ENCODE peak calls at places on chromosomes 16 and 17, in seven cellular contexts. One of them, this sample, is unnamed.

GRCh38 chr16:85484337-85485295 is 128.5 kb upstream of the GSE1 start:
- DNase-seq in transverse colon: no peak
- DNase-seq in astrocyte of the spinal cord: no peak
- DNase-seq in CD8-positive, alpha-beta memory T cell: no peak
- DNase-seq in CD4-positive, alpha-beta memory T cell: no peak
- DNase-seq in AG09309: no peak
- DNase-seq in PC-3: no peak
- DNase-seq in this sample: no peak

GRCh38 chr17:49552070-49552751 is 23.5 kb upstream of the NXPH3 start:
- DNase-seq in transverse colon: no peak
- DNase-seq in astrocyte of the spinal cord: no peak
- DNase-seq in CD8-positive, alpha-beta memory T cell: no peak
- DNase-seq in CD4-positive, alpha-beta memory T cell: no peak
- DNase-seq in AG09309: no peak
- DNase-seq in PC-3: peak; percentile 49
- DNase-seq in this sample: peak; percentile 66

GRCh38 chr16:10519929-10520868 is 60.2 kb downstream of the EMP2 start:
- DNase-seq in transverse colon: no peak
- DNase-seq in astrocyte of the spinal cord: no peak
- DNase-seq in CD8-positive, alpha-beta memory T cell: no peak
- DNase-seq in CD4-positive, alpha-beta memory T cell: no peak
- DNase-seq in AG09309: no peak
- DNase-seq in PC-3: peak; percentile 64
- DNase-seq in this sample: no peak

GRCh38 chr17:82346342-82347300 is 12.4 kb upstream of the TEX19 start:
- DNase-seq in transverse colon: no peak
- DNase-seq in astrocyte of the spinal cord: no peak
- DNase-seq in CD8-positive, alpha-beta memory T cell: no peak
- DNase-seq in CD4-positive, alpha-beta memory T cell: no peak
- DNase-seq in AG09309: no peak
- DNase-seq in PC-3: no peak
- DNase-seq in this sample: no peak

GRCh38 chr17:6914711-6915110 is 81.1 kb upstream of the ALOX12 start:
- DNase-seq in transverse colon: no peak
- DNase-seq in astrocyte of the spinal cord: no peak
- DNase-seq in CD8-positive, alpha-beta memory T cell: no peak
- DNase-seq in CD4-positive, alpha-beta memory T cell: no peak
- DNase-seq in AG09309: no peak
- DNase-seq in PC-3: no peak
- DNase-seq in this sample: no peak

GRCh38 chr16:17171250-17172143 is 299.3 kb downstream of the XYLT1 start:
- DNase-seq in transverse colon: no peak
- DNase-seq in astrocyte of the spinal cord: no peak
- DNase-seq in CD8-positive, alpha-beta memory T cell: no peak
- DNase-seq in CD4-positive, alpha-beta memory T cell: no peak
- DNase-seq in AG09309: no peak
- DNase-seq in PC-3: no peak
- DNase-seq in this sample: no peak

GRCh38 chr16:10594312-10594950 is 14.0 kb upstream of the EMP2 start:
- DNase-seq in transverse colon: peak; percentile 93
- DNase-seq in astrocyte of the spinal cord: no peak
- DNase-seq in CD8-positive, alpha-beta memory T cell: no peak
- DNase-seq in CD4-positive, alpha-beta memory T cell: no peak
- DNase-seq in AG09309: no peak
- DNase-seq in PC-3: peak; percentile 71
- DNase-seq in this sample: no peak

GRCh38 chr17:48575673-48576478 is 2.3 kb downstream of the HOXB4 start:
- DNase-seq in transverse colon: no peak
- DNase-seq in astrocyte of the spinal cord: peak; percentile 67
- DNase-seq in CD8-positive, alpha-beta memory T cell: no peak
- DNase-seq in CD4-positive, alpha-beta memory T cell: no peak
- DNase-seq in AG09309: no peak
- DNase-seq in PC-3: no peak
- DNase-seq in this sample: peak; percentile 77

GRCh38 chr17:57926723-57927047 is 28.5 kb downstream of the CUEDC1 start:
- DNase-seq in transverse colon: no peak
- DNase-seq in astrocyte of the spinal cord: no peak
- DNase-seq in CD8-positive, alpha-beta memory T cell: no peak
- DNase-seq in CD4-positive, alpha-beta memory T cell: no peak
- DNase-seq in AG09309: no peak
- DNase-seq in PC-3: no peak
- DNase-seq in this sample: no peak

GRCh38 chr17:33404070-33404770 is 111.1 kb upstream of the ASIC2 start:
- DNase-seq in transverse colon: no peak
- DNase-seq in astrocyte of the spinal cord: no peak
- DNase-seq in CD8-positive, alpha-beta memory T cell: no peak
- DNase-seq in CD4-positive, alpha-beta memory T cell: no peak
- DNase-seq in AG09309: no peak
- DNase-seq in PC-3: no peak
- DNase-seq in this sample: no peak

GRCh38 chr17:19651461-19652238 is 3.1 kb downstream of the ALDH3A2 start:
- DNase-seq in transverse colon: no peak
- DNase-seq in astrocyte of the spinal cord: no peak
- DNase-seq in CD8-positive, alpha-beta memory T cell: no peak
- DNase-seq in CD4-positive, alpha-beta memory T cell: no peak
- DNase-seq in AG09309: no peak
- DNase-seq in PC-3: peak; percentile 50
- DNase-seq in this sample: no peak
- H3K4me3 ChIP-seq in transverse colon: no peak overlapping the region
- H3K4me3 ChIP-seq in astrocyte of the spinal cord: no peak overlapping the region
- H3K4me3 ChIP-seq in CD8-positive, alpha-beta memory T cell: no peak overlapping the region
- H3K4me3 ChIP-seq in CD4-positive, alpha-beta memory T cell: no peak overlapping the region
- H3K4me3 ChIP-seq in AG09309: no peak overlapping the region
- H3K4me3 ChIP-seq in PC-3: peak overlapping the region; percentile 90
- H3K4me3 ChIP-seq in this sample: peak overlapping the region; percentile 23

GRCh38 chr16:81518439-81518757 is 73.8 kb downstream of the CMIP start:
- DNase-seq in transverse colon: no peak
- DNase-seq in astrocyte of the spinal cord: no peak
- DNase-seq in CD8-positive, alpha-beta memory T cell: no peak
- DNase-seq in CD4-positive, alpha-beta memory T cell: no peak
- DNase-seq in AG09309: no peak
- DNase-seq in PC-3: no peak
- DNase-seq in this sample: peak; percentile 46
- H3K4me3 ChIP-seq in transverse colon: no peak overlapping the region
- H3K4me3 ChIP-seq in astrocyte of the spinal cord: no peak overlapping the region
- H3K4me3 ChIP-seq in CD8-positive, alpha-beta memory T cell: no peak overlapping the region
- H3K4me3 ChIP-seq in CD4-positive, alpha-beta memory T cell: no peak overlapping the region
- H3K4me3 ChIP-seq in AG09309: no peak overlapping the region
- H3K4me3 ChIP-seq in PC-3: peak overlapping the region; percentile 52
- H3K4me3 ChIP-seq in this sample: no peak overlapping the region

GRCh38 chr16:14015017-14015416 is 56.1 kb upstream of the MRTFB start:
- DNase-seq in transverse colon: no peak
- DNase-seq in astrocyte of the spinal cord: no peak
- DNase-seq in CD8-positive, alpha-beta memory T cell: no peak
- DNase-seq in CD4-positive, alpha-beta memory T cell: no peak
- DNase-seq in AG09309: no peak
- DNase-seq in PC-3: no peak
- DNase-seq in this sample: no peak

GRCh38 chr16:14014284-14014625 is 56.9 kb upstream of the MRTFB start:
- DNase-seq in transverse colon: no peak
- DNase-seq in astrocyte of the spinal cord: no peak
- DNase-seq in CD8-positive, alpha-beta memory T cell: no peak
- DNase-seq in CD4-positive, alpha-beta memory T cell: no peak
- DNase-seq in AG09309: no peak
- DNase-seq in PC-3: no peak
- DNase-seq in this sample: no peak

GRCh38 chr16:14013571-14014283 is 57.4 kb upstream of the MRTFB start:
- DNase-seq in transverse colon: no peak
- DNase-seq in astrocyte of the spinal cord: peak; percentile 78
- DNase-seq in CD8-positive, alpha-beta memory T cell: no peak
- DNase-seq in CD4-positive, alpha-beta memory T cell: no peak
- DNase-seq in AG09309: peak; percentile 79
- DNase-seq in PC-3: peak; percentile 62
- DNase-seq in this sample: no peak

GRCh38 chr16:14011846-14012245 is 59.3 kb upstream of the MRTFB start:
- DNase-seq in transverse colon: no peak
- DNase-seq in astrocyte of the spinal cord: no peak
- DNase-seq in CD8-positive, alpha-beta memory T cell: no peak
- DNase-seq in CD4-positive, alpha-beta memory T cell: no peak
- DNase-seq in AG09309: no peak
- DNase-seq in PC-3: no peak
- DNase-seq in this sample: no peak

GRCh38 chr16:14013145-14013570 is 58.0 kb upstream of the MRTFB start:
- DNase-seq in transverse colon: no peak
- DNase-seq in astrocyte of the spinal cord: peak; percentile 18
- DNase-seq in CD8-positive, alpha-beta memory T cell: no peak
- DNase-seq in CD4-positive, alpha-beta memory T cell: no peak
- DNase-seq in AG09309: no peak
- DNase-seq in PC-3: no peak
- DNase-seq in this sample: no peak
- H3K4me3 ChIP-seq in transverse colon: no peak overlapping the region
- H3K4me3 ChIP-seq in astrocyte of the spinal cord: no peak overlapping the region
- H3K4me3 ChIP-seq in CD8-positive, alpha-beta memory T cell: no peak overlapping the region
- H3K4me3 ChIP-seq in CD4-positive, alpha-beta memory T cell: no peak overlapping the region
- H3K4me3 ChIP-seq in AG09309: no peak overlapping the region
- H3K4me3 ChIP-seq in PC-3: no peak overlapping the region
- H3K4me3 ChIP-seq in this sample: no peak overlapping the region

DNA sequence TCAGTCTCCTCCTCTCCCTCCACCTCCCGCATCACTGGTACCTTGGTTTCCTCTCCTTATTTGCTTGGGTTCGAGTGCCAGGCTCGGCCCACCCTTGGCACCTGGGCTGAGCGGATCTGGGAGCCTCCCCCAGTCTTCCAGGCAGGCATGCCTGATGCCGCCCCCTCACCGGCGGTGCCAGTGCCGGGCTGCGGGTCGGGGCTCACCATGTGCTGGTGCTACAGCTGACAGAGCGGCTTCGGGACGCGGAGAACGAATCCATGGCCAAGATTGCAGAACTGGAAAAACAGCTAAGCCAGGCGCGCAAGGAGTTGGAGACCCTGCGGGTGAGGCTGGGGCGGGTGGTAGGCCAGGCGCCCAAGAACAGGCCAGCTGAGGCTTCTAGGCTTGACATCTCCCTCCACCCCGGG is 19.2 kb downstream of the FMNL1 start:
- DNase-seq in transverse colon: no peak
- DNase-seq in astrocyte of the spinal cord: no peak
- DNase-seq in CD8-positive, alpha-beta memory T cell: no peak
- DNase-seq in CD4-positive, alpha-beta memory T cell: no peak
- DNase-seq in AG09309: no peak
- DNase-seq in PC-3: no peak
- DNase-seq in this sample: no peak
- H3K4me3 ChIP-seq in transverse colon: no peak overlapping the region
- H3K4me3 ChIP-seq in astrocyte of the spinal cord: no peak overlapping the region
- H3K4me3 ChIP-seq in CD8-positive, alpha-beta memory T cell: no peak overlapping the region
- H3K4me3 ChIP-seq in CD4-positive, alpha-beta memory T cell: no peak overlapping the region
- H3K4me3 ChIP-seq in AG09309: no peak overlapping the region
- H3K4me3 ChIP-seq in PC-3: no peak overlapping the region
- H3K4me3 ChIP-seq in this sample: no peak overlapping the region

GRCh38 chr17:10196936-10197335 is 1.5 kb downstream of the GAS7 start:
- DNase-seq in transverse colon: no peak
- DNase-seq in astrocyte of the spinal cord: no peak
- DNase-seq in CD8-positive, alpha-beta memory T cell: no peak
- DNase-seq in CD4-positive, alpha-beta memory T cell: no peak
- DNase-seq in AG09309: no peak
- DNase-seq in PC-3: no peak
- DNase-seq in this sample: no peak
- H3K4me3 ChIP-seq in transverse colon: peak overlapping the region; percentile 47
- H3K4me3 ChIP-seq in astrocyte of the spinal cord: no peak overlapping the region
- H3K4me3 ChIP-seq in CD8-positive, alpha-beta memory T cell: no peak overlapping the region
- H3K4me3 ChIP-seq in CD4-positive, alpha-beta memory T cell: no peak overlapping the region
- H3K4me3 ChIP-seq in AG09309: no peak overlapping the region
- H3K4me3 ChIP-seq in PC-3: no peak overlapping the region
- H3K4me3 ChIP-seq in this sample: no peak overlapping the region

This sample was measured in aorta.